ENCODE peak calls at places on chromosomes 5 and 9, in seven cellular contexts. One of them, this sample, is unnamed.

GRCh38 chr5:141958113-141958512 is at the start of gene PCDH12:
- DNase-seq in mesenchymal stem cell: peak; percentile 39
- DNase-seq in H1: no peak
- DNase-seq in mesendoderm: peak; percentile 67
- DNase-seq in H9: peak; percentile 53
- DNase-seq in neuronal stem cell: no peak
- DNase-seq in IMR-90: peak; percentile 7
- DNase-seq in this sample: no peak

GRCh38 chr5:145660897-145661650 is 174.1 kb downstream of the PRELID2 start:
- DNase-seq in IMR-90: peak; percentile 60
- DNase-seq in mesenchymal stem cell: no peak
- DNase-seq in mesendoderm: no peak
- DNase-seq in H9: no peak
- DNase-seq in H1: no peak
- DNase-seq in neuronal stem cell: no peak
- DNase-seq in this sample: no peak

GRCh38 chr9:126984969-126985368 is 70.4 kb downstream of the RALGPS1 start:
- DNase-seq in H1: no peak
- DNase-seq in IMR-90: no peak
- DNase-seq in mesenchymal stem cell: peak; percentile 22
- DNase-seq in H9: no peak
- DNase-seq in neuronal stem cell: no peak
- DNase-seq in mesendoderm: no peak
- DNase-seq in this sample: no peak

GRCh38 chr5:59390989-59391388 is 502.5 kb downstream of the PDE4D start:
- DNase-seq in mesendoderm: no peak
- DNase-seq in neuronal stem cell: no peak
- DNase-seq in H9: no peak
- DNase-seq in H1: no peak
- DNase-seq in IMR-90: no peak
- DNase-seq in mesenchymal stem cell: no peak
- DNase-seq in this sample: no peak

GRCh38 chr5:80083115-80083890 is 48.2 kb downstream of the THBS4 start:
- DNase-seq in mesendoderm: peak; percentile 82
- DNase-seq in mesenchymal stem cell: peak; percentile 63
- DNase-seq in H1: peak; percentile 77
- DNase-seq in IMR-90: peak; percentile 72
- DNase-seq in neuronal stem cell: peak; percentile 51
- DNase-seq in H9: peak; percentile 42
- DNase-seq in this sample: no peak

GRCh38 chr9:121282309-121283071 is 14.5 kb downstream of the GSN start:
- DNase-seq in H9: no peak
- DNase-seq in neuronal stem cell: no peak
- DNase-seq in H1: no peak
- DNase-seq in mesendoderm: no peak
- DNase-seq in mesenchymal stem cell: peak; percentile 47
- DNase-seq in IMR-90: peak; percentile 85
- DNase-seq in this sample: peak; percentile 42

GRCh38 chr9:90805006-90805993 is 3.7 kb downstream of the SYK start:
- DNase-seq in H9: no peak
- DNase-seq in neuronal stem cell: no peak
- DNase-seq in H1: no peak
- DNase-seq in IMR-90: no peak
- DNase-seq in mesenchymal stem cell: peak; percentile 53
- DNase-seq in mesendoderm: no peak
- DNase-seq in this sample: no peak

GRCh38 chr5:43305948-43306563 is 7.2 kb downstream of the HMGCS1 start:
- DNase-seq in H1: no peak
- DNase-seq in mesendoderm: peak; percentile 77
- DNase-seq in mesenchymal stem cell: peak; percentile 75
- DNase-seq in IMR-90: peak; percentile 73
- DNase-seq in H9: no peak
- DNase-seq in neuronal stem cell: no peak
- DNase-seq in this sample: peak; percentile 19

GRCh38 chr9:121204121-121204520 is 2.5 kb upstream of the RAB14 start:
- DNase-seq in neuronal stem cell: no peak
- DNase-seq in H9: no peak
- DNase-seq in H1: no peak
- DNase-seq in mesenchymal stem cell: no peak
- DNase-seq in mesendoderm: no peak
- DNase-seq in IMR-90: no peak
- DNase-seq in this sample: no peak

GRCh38 chr5:80569961-80570786 is at the start of gene ANKRD34B:
- DNase-seq in mesendoderm: peak; percentile 76
- DNase-seq in mesenchymal stem cell: peak; percentile 28
- DNase-seq in neuronal stem cell: peak; percentile 42
- DNase-seq in H9: peak; percentile 86
- DNase-seq in H1: peak; percentile 81
- DNase-seq in IMR-90: no peak
- DNase-seq in this sample: peak; percentile 14

GRCh38 chr5:107476783-107477182 is 194.0 kb downstream of the EFNA5 start:
- DNase-seq in H9: no peak
- DNase-seq in H1: no peak
- DNase-seq in neuronal stem cell: no peak
- DNase-seq in IMR-90: no peak
- DNase-seq in mesendoderm: peak; percentile 78
- DNase-seq in mesenchymal stem cell: peak; percentile 75
- DNase-seq in this sample: peak; percentile 82

GRCh38 chr5:132388244-132389050 is 18.9 kb downstream of the SLC22A5 start:
- DNase-seq in IMR-90: peak; percentile 73
- DNase-seq in H9: no peak
- DNase-seq in H1: no peak
- DNase-seq in neuronal stem cell: no peak
- DNase-seq in mesendoderm: no peak
- DNase-seq in mesenchymal stem cell: peak; percentile 84
- DNase-seq in this sample: peak; percentile 65

GRCh38 chr5:127001621-127002296 is 28.6 kb downstream of the MARCHF3 start:
- DNase-seq in mesenchymal stem cell: peak; percentile 93
- DNase-seq in IMR-90: peak; percentile 98
- DNase-seq in mesendoderm: peak; percentile 77
- DNase-seq in neuronal stem cell: no peak
- DNase-seq in H9: no peak
- DNase-seq in H1: no peak
- DNase-seq in this sample: peak; percentile 80

GRCh38 chr5:100456615-100457014 is 78.6 kb upstream of the FAM174A start:
- DNase-seq in H1: no peak
- DNase-seq in mesenchymal stem cell: no peak
- DNase-seq in neuronal stem cell: no peak
- DNase-seq in H9: no peak
- DNase-seq in mesendoderm: no peak
- DNase-seq in IMR-90: no peak
- DNase-seq in this sample: no peak

GRCh38 chr5:139271201-139272027 is 22.1 kb upstream of the MATR3 start:
- DNase-seq in H1: no peak
- DNase-seq in mesenchymal stem cell: peak; percentile 86
- DNase-seq in IMR-90: peak; percentile 94
- DNase-seq in neuronal stem cell: no peak
- DNase-seq in H9: no peak
- DNase-seq in mesendoderm: no peak
- DNase-seq in this sample: peak; percentile 73

GRCh38 chr9:77977210-77977611 is 54.4 kb downstream of the GNAQ start:
- DNase-seq in neuronal stem cell: peak; percentile 30
- DNase-seq in H9: peak; percentile 68
- DNase-seq in H1: no peak
- DNase-seq in IMR-90: peak; percentile 73
- DNase-seq in mesendoderm: peak; percentile 91
- DNase-seq in mesenchymal stem cell: peak; percentile 58
- DNase-seq in this sample: peak; percentile 60

GRCh38 chr9:12274577-12274976 is 418.6 kb upstream of the TYRP1 start:
- DNase-seq in mesendoderm: no peak
- DNase-seq in neuronal stem cell: no peak
- DNase-seq in mesenchymal stem cell: no peak
- DNase-seq in H1: no peak
- DNase-seq in IMR-90: no peak
- DNase-seq in H9: no peak
- DNase-seq in this sample: no peak

GRCh38 chr5:18068851-18069250 is 434.6 kb downstream of the TAF11L14 start:
- DNase-seq in IMR-90: no peak
- DNase-seq in mesenchymal stem cell: no peak
- DNase-seq in H1: no peak
- DNase-seq in H9: no peak
- DNase-seq in mesendoderm: no peak
- DNase-seq in neuronal stem cell: no peak
- DNase-seq in this sample: no peak

GRCh38 chr5:474826-475661 is 32.1 kb downstream of the EXOC3 start:
- DNase-seq in H9: no peak
- DNase-seq in mesendoderm: no peak
- DNase-seq in IMR-90: peak; percentile 9
- DNase-seq in neuronal stem cell: no peak
- DNase-seq in mesenchymal stem cell: peak; percentile 26
- DNase-seq in H1: no peak
- DNase-seq in this sample: no peak

GRCh38 chr9:112169368-112169767 is 5.7 kb downstream of the SUSD1 start:
- DNase-seq in mesenchymal stem cell: no peak
- DNase-seq in H9: no peak
- DNase-seq in IMR-90: no peak
- DNase-seq in H1: no peak
- DNase-seq in mesendoderm: no peak
- DNase-seq in neuronal stem cell: no peak
- DNase-seq in this sample: peak; percentile 55

GRCh38 chr5:77449981-77450380 is 42.1 kb downstream of the WDR41 start:
- DNase-seq in IMR-90: peak; percentile 69
- DNase-seq in neuronal stem cell: no peak
- DNase-seq in H1: no peak
- DNase-seq in mesendoderm: no peak
- DNase-seq in H9: no peak
- DNase-seq in mesenchymal stem cell: no peak
- DNase-seq in this sample: peak; percentile 36

GRCh38 chr5:139829471-139829870 is 33.9 kb downstream of the PSD2 start:
- DNase-seq in neuronal stem cell: no peak
- DNase-seq in mesenchymal stem cell: no peak
- DNase-seq in H9: no peak
- DNase-seq in H1: no peak
- DNase-seq in IMR-90: no peak
- DNase-seq in mesendoderm: no peak
- DNase-seq in this sample: no peak

GRCh38 chr5:179729727-179730126 is 2.9 kb upstream of the MAML1 start:
- DNase-seq in mesenchymal stem cell: no peak
- DNase-seq in mesendoderm: no peak
- DNase-seq in H9: no peak
- DNase-seq in IMR-90: no peak
- DNase-seq in H1: no peak
- DNase-seq in neuronal stem cell: no peak
- DNase-seq in this sample: no peak

GRCh38 chr9:127703289-127703946 is 3.4 kb upstream of the CFAP157 start:
- DNase-seq in H9: no peak
- DNase-seq in IMR-90: no peak
- DNase-seq in mesendoderm: no peak
- DNase-seq in H1: no peak
- DNase-seq in mesenchymal stem cell: no peak
- DNase-seq in neuronal stem cell: no peak
- DNase-seq in this sample: no peak

GRCh38 chr9:114723926-114724325 is 41.9 kb upstream of the TEX48 start:
- DNase-seq in neuronal stem cell: no peak
- DNase-seq in H1: no peak
- DNase-seq in IMR-90: peak; percentile 92
- DNase-seq in mesenchymal stem cell: peak; percentile 44
- DNase-seq in mesendoderm: no peak
- DNase-seq in H9: no peak
- DNase-seq in this sample: no peak

GRCh38 chr5:78699565-78700143 is 51.1 kb upstream of the LHFPL2 start:
- DNase-seq in mesenchymal stem cell: peak; percentile 88
- DNase-seq in mesendoderm: peak; percentile 50
- DNase-seq in H9: no peak
- DNase-seq in H1: no peak
- DNase-seq in neuronal stem cell: no peak
- DNase-seq in IMR-90: peak; percentile 97
- DNase-seq in this sample: peak; percentile 99

GRCh38 chr9:14164908-14165307 is 149.0 kb downstream of the NFIB start:
- DNase-seq in mesenchymal stem cell: no peak
- DNase-seq in IMR-90: no peak
- DNase-seq in H9: no peak
- DNase-seq in mesendoderm: no peak
- DNase-seq in neuronal stem cell: no peak
- DNase-seq in H1: no peak
- DNase-seq in this sample: no peak
- H2BK5ac ChIP-seq in mesenchymal stem cell: no peak overlapping the region
- H2BK5ac ChIP-seq in IMR-90: no peak overlapping the region
- H2BK5ac ChIP-seq in H9: no peak overlapping the region
- H2BK5ac ChIP-seq in mesendoderm: no peak overlapping the region
- H2BK5ac ChIP-seq in neuronal stem cell: no peak overlapping the region
- H2BK5ac ChIP-seq in H1: no peak overlapping the region
- H2BK5ac ChIP-seq in this sample: no peak overlapping the region

GRCh38 chr9:96177719-96178028 is 124.3 kb downstream of the HSD17B3 start:
- DNase-seq in IMR-90: no peak
- DNase-seq in mesendoderm: no peak
- DNase-seq in H1: no peak
- DNase-seq in H9: no peak
- DNase-seq in neuronal stem cell: no peak
- DNase-seq in mesenchymal stem cell: no peak
- DNase-seq in this sample: no peak
- H2BK5ac ChIP-seq in IMR-90: no peak overlapping the region
- H2BK5ac ChIP-seq in mesendoderm: no peak overlapping the region
- H2BK5ac ChIP-seq in H1: no peak overlapping the region
- H2BK5ac ChIP-seq in H9: no peak overlapping the region
- H2BK5ac ChIP-seq in neuronal stem cell: no peak overlapping the region
- H2BK5ac ChIP-seq in mesenchymal stem cell: no peak overlapping the region
- H2BK5ac ChIP-seq in this sample: no peak overlapping the region

DNA sequence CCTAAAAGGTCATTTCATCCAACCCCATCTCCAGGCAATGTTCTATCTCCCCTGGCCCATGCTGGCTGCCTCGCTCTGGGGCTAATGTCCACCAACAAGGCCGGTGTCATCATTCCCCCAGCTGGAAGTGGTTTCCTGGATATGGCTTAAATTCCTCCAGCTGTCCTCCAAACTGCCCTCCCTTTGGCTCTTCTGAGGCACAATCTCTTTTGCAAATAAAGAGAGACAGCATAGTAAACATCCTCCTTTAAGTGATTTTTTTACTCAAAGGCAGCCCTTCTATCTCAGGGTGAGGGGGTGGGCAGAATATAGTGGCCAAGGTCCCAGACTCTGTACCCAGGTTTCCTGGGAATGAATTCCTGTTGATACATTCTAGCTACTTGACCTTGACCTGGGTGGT is 117.4 kb upstream of the PANK3 start:
- DNase-seq in H9: no peak
- DNase-seq in IMR-90: no peak
- DNase-seq in neuronal stem cell: no peak
- DNase-seq in H1: no peak
- DNase-seq in mesendoderm: no peak
- DNase-seq in mesenchymal stem cell: peak; percentile 60
- DNase-seq in this sample: no peak
- H2BK5ac ChIP-seq in H9: no peak overlapping the region
- H2BK5ac ChIP-seq in IMR-90: no peak overlapping the region
- H2BK5ac ChIP-seq in neuronal stem cell: no peak overlapping the region
- H2BK5ac ChIP-seq in H1: no peak overlapping the region
- H2BK5ac ChIP-seq in mesendoderm: no peak overlapping the region
- H2BK5ac ChIP-seq in mesenchymal stem cell: no peak overlapping the region
- H2BK5ac ChIP-seq in this sample: no peak overlapping the region

DNA sequence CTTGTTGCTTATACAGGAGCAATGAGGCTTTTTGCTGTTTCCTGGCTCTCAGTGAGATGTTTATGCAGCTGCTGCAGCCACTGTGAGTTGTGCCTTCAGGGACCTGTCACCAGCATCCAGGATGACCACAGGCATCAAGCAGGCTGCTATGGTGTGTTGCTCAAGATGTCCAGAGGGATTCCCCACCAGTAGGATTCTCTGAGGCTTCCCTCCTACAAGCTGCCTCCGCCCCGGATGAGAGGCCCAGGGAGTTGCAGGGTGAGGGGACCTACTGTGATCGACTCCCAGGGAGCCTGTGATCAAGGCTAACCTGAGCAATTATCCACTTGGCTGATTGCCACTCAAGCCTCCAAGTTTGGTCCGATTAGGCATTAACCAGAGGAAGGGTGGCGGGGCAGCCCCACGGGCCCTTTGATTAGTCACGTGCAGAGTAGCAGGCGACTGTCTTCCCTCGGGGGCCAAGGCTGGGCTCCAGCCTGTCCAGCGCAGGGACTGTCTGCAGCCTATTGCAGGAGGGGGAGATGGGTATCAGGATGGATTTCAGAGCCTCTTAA is 1.8 kb upstream of the FAT2 start:
- DNase-seq in mesendoderm: peak; percentile 25
- DNase-seq in H1: no peak
- DNase-seq in neuronal stem cell: no peak
- DNase-seq in IMR-90: no peak
- DNase-seq in mesenchymal stem cell: peak; percentile 3
- DNase-seq in H9: no peak
- DNase-seq in this sample: peak; percentile 92
- H2BK5ac ChIP-seq in mesendoderm: no peak overlapping the region
- H2BK5ac ChIP-seq in H1: no peak overlapping the region
- H2BK5ac ChIP-seq in neuronal stem cell: no peak overlapping the region
- H2BK5ac ChIP-seq in IMR-90: no peak overlapping the region
- H2BK5ac ChIP-seq in mesenchymal stem cell: no peak overlapping the region
- H2BK5ac ChIP-seq in H9: no peak overlapping the region
- H2BK5ac ChIP-seq in this sample: peak overlapping the region; percentile 36

This sample was measured in trophoblast cell.